ENCODE peak calls at places on chromosomes 2 and 18, in ten cellular contexts. G is M059J; I is CD8-positive, alpha-beta memory T cell; A is iPS DF 6.9; F is activated CD4-positive, alpha-beta T cell treated with anti-CD3 and anti-CD28 coated beads, Interleukin-2, amount 50 U/mL, for 48 hours; R is MCF 10A; X is activated T-cell treated with anti-CD3 and anti-CD28 coated beads, Interleukin-2, amount 50 U/mL, for 72 hours; C is bronchial epithelial cell; Q is BJ; U is GOT3. Z is an unnamed sample.

GRCh38 chr2:166090900-166091299 is 36.9 kb downstream of the SCN1A start:
- DNase-seq in A (no peak), R (peak), I (no peak), U (no peak), G (no peak), F (no peak), X (no peak), C (no peak), Q (no peak), Z (no peak)

GRCh38 chr18:13525381-13526029 is 200.9 kb downstream of the FAM210A start:
- DNase-seq in Q (no peak), R (no peak), G (no peak), A (no peak), I (no peak), C (no peak), U (no peak), F (no peak), X (no peak), Z (no peak)

GRCh38 chr2:227482638-227483340 is 10.8 kb downstream of the AGFG1 start:
- DNase-seq in Q (no peak), R (no peak), U (no peak), X (no peak), F (no peak), A (no peak), C (no peak), G (peak), I (no peak), Z (no peak)

GRCh38 chr2:88813612-88814011 is 122.1 kb downstream of the RPIA start:
- DNase-seq in R (peak), I (no peak), U (no peak), Q (no peak), C (no peak), A (no peak), F (no peak), G (no peak), X (no peak), Z (no peak)

GRCh38 chr2:73832905-73833304 is 4.1 kb downstream of the STAMBP start:
- DNase-seq in U (no peak), X (no peak), Q (no peak), I (no peak), C (peak), R (peak), F (no peak), A (no peak), G (peak), Z (no peak)

GRCh38 chr2:33197198-33197938 is 250.6 kb downstream of the LTBP1 start:
- DNase-seq in I (no peak), U (no peak), X (no peak), F (no peak), R (no peak), A (no peak), Q (no peak), C (no peak), G (no peak), Z (no peak)

GRCh38 chr2:102703748-102704147 is 58.1 kb upstream of the TMEM182 start:
- DNase-seq in U (no peak), C (peak), A (no peak), X (peak), F (no peak), R (peak), I (no peak), G (peak), Q (no peak), Z (no peak)

GRCh38 chr2:167817908-167818307 is 429.5 kb downstream of the STK39 start:
- DNase-seq in G (no peak), R (no peak), I (no peak), F (no peak), C (no peak), A (no peak), X (no peak), Q (no peak), U (no peak), Z (no peak)

GRCh38 chr2:107648781-107649413 is 177.8 kb upstream of the RGPD4 start:
- DNase-seq in I (no peak), R (no peak), U (no peak), A (no peak), C (no peak), Q (no peak), X (no peak), F (no peak), G (peak), Z (no peak)

Z was measured in H1.